ENCODE peak calls at places on chromosome 7, in nine cellular contexts. A, R, Z, U, L, Y, O, F and M are unnamed samples.
A peak's percentile ranks its signal among the peaks of the same experiment; 100 is the strongest.

GRCh38 chr7:106717997-106718871 is 57.3 kb upstream of the CCDC71L start:
- DNase-seq in A (peak; percentile 43), O (peak; percentile 77), R (peak; percentile 52), Z (peak; percentile 87), Y (peak; percentile 97), F (no peak), U (peak; percentile 99), L (peak; percentile 7), M (peak; percentile 96)

GRCh38 chr7:27940341-27940740 is 200.4 kb downstream of the TAX1BP1 start:
- DNase-seq in R (no peak), O (no peak), L (no peak), Y (no peak), A (no peak), U (no peak), F (no peak), Z (no peak), M (no peak)

GRCh38 chr7:27210441-27211083 is 10.7 kb upstream of the HOXA13 start:
- DNase-seq in A (peak; percentile 31), L (peak; percentile 85), R (peak; percentile 92), Z (no peak), O (peak; percentile 82), F (peak; percentile 83), U (peak; percentile 65), Y (no peak), M (peak; percentile 65)

GRCh38 chr7:1223196-1224092 is 9.2 kb upstream of the UNCX start:
- DNase-seq in U (no peak), Y (no peak), F (peak; percentile 61), A (peak; percentile 3), Z (no peak), L (no peak), R (peak; percentile 41), O (no peak), M (no peak)

GRCh38 chr7:86282014-86282682 is 361.6 kb upstream of the GRM3 start:
- DNase-seq in Y (no peak), R (peak; percentile 20), Z (no peak), A (no peak), L (peak; percentile 17), U (no peak), O (peak; percentile 4), F (no peak), M (no peak)

GRCh38 chr7:29607889-29608288 is 44.3 kb downstream of the PRR15 start:
- DNase-seq in F (no peak), Y (no peak), L (no peak), U (peak; percentile 95), R (peak; percentile 28), O (peak; percentile 52), A (no peak), Z (no peak), M (peak; percentile 90)

GRCh38 chr7:36604801-36605200 is 119.5 kb downstream of the AOAH start:
- DNase-seq in Z (no peak), F (no peak), A (no peak), L (no peak), U (no peak), O (peak; percentile 25), R (no peak), Y (no peak), M (no peak)

GRCh38 chr7:73536479-73536878 is 14.4 kb upstream of the BAZ1B start:
- DNase-seq in A (no peak), F (no peak), O (no peak), Y (no peak), U (no peak), R (no peak), L (no peak), Z (no peak), M (no peak)

GRCh38 chr7:44286182-44286617 is 39.2 kb downstream of the CAMK2B start:
- DNase-seq in U (no peak), O (no peak), F (no peak), Y (no peak), L (peak; percentile 49), A (no peak), R (peak; percentile 52), Z (no peak), M (no peak)

GRCh38 chr7:28536259-28536658 is 123.9 kb downstream of the CREB5 start:
- DNase-seq in U (peak; percentile 33), L (no peak), O (peak; percentile 73), F (peak; percentile 65), Y (no peak), R (peak; percentile 88), Z (peak; percentile 23), A (no peak), M (peak; percentile 37)

GRCh38 chr7:935321-936130 is 19.0 kb downstream of the ADAP1 start:
- DNase-seq in L (no peak), O (peak; percentile 5), U (no peak), R (no peak), A (no peak), F (no peak), Y (no peak), Z (no peak), M (no peak)

GRCh38 chr7:155003215-155003999 is 483 bp upstream of the PAXIP1 start:
- DNase-seq in F (peak; percentile 91), R (peak; percentile 78), Y (peak; percentile 89), A (peak; percentile 89), L (peak; percentile 100), O (peak; percentile 94), Z (peak; percentile 35), U (peak; percentile 91), M (peak; percentile 70)

GRCh38 chr7:226281-226882 is 34.0 kb downstream of the FAM20C start:
- DNase-seq in Y (no peak), O (peak; percentile 49), R (no peak), Z (no peak), L (no peak), F (no peak), U (peak; percentile 86), A (no peak), M (peak; percentile 47)

GRCh38 chr7:26507375-26508068 is 215.9 kb downstream of the SNX10 start:
- DNase-seq in Y (no peak), R (no peak), O (no peak), F (no peak), A (no peak), L (peak; percentile 45), U (no peak), Z (no peak), M (no peak)

GRCh38 chr7:50393547-50394252 is 56.5 kb downstream of the FIGNL1 start:
- DNase-seq in Y (peak; percentile 19), F (no peak), L (no peak), R (no peak), A (no peak), Z (no peak), U (no peak), O (no peak), M (no peak)

GRCh38 chr7:100126931-100127865 is at the start of gene MBLAC1:
- DNase-seq in Y (peak; percentile 89), L (peak; percentile 99), Z (peak; percentile 87), F (peak; percentile 94), U (peak; percentile 95), O (peak; percentile 96), R (peak; percentile 97), A (peak; percentile 95), M (peak; percentile 85)

GRCh38 chr7:100124301-100125229 is 2.2 kb upstream of the MBLAC1 start:
- DNase-seq in Y (no peak), A (no peak), U (no peak), R (no peak), F (no peak), Z (no peak), L (no peak), O (no peak), M (no peak)

GRCh38 chr7:100128602-100128963 is 1.8 kb downstream of the MBLAC1 start:
- DNase-seq in Y (no peak), O (no peak), Z (no peak), L (no peak), A (peak; percentile 20), F (no peak), U (no peak), R (no peak), M (no peak)

GRCh38 chr7:100127866-100128601 is 1.3 kb downstream of the MBLAC1 start:
- DNase-seq in Z (no peak), L (peak; percentile 60), A (peak; percentile 68), F (peak; percentile 66), Y (peak; percentile 14), U (peak; percentile 43), R (peak; percentile 58), O (peak; percentile 48), M (peak; percentile 14)

DNA sequence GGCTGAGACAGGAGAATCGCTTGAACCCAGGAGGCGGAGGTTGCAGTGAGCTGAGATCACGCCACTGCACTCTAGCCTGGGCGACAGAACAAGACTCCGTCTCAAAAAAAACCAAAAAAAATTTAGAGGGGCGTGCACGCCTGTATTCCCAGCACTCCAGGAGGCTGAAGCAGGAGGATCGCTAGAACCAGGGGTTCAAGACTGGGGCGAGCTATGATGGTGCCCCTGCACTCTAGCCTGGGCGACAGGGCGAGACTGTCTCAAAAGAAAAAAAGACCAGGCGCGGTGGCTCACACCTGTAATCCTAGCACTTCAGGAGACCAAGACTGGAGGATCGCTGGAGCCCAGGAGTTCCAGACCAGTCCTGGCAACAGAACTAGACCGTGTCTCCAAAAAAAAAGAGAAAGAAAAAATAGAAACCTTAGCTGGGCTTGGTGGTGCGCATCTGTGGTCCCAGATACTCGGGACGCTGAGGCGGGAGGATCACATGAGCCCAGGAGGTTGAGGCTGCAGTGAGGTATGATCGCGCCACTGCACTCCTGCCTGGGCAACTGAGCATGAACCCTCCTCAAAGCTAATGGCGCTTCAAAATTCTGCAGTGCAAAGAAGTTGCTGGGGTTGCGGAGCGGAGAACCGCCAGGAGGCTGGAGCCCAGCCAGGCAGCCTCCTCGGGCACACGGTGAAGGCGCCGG is 382 bp upstream of the MBLAC1 start:
- DNase-seq in Y (no peak), A (no peak), F (no peak), O (no peak), Z (no peak), L (no peak), U (peak; percentile 12), R (no peak), M (no peak)
- TF ChIP-seq EZH2phosphoT487 in Y (no peak), A (no peak), F (no peak), O (no peak), Z (no peak), L (no peak), U (no peak), R (no peak), M (no peak)

GRCh38 chr7:54354436-54354835 is 187.7 kb upstream of the VSTM2A start:
- DNase-seq in Y (no peak), L (no peak), Z (no peak), A (no peak), F (no peak), U (no peak), O (no peak), R (no peak), M (peak; percentile 22)
- TF ChIP-seq EZH2phosphoT487 in Y (no peak), L (no peak), Z (no peak), A (no peak), F (no peak), U (no peak), O (no peak), R (no peak), M (no peak)

GRCh38 chr7:99504281-99504602 is 220 bp upstream of the ZKSCAN5 start:
- DNase-seq in Y (no peak), O (no peak), Z (peak; percentile 93), R (peak; percentile 100), A (no peak), U (no peak), L (peak; percentile 96), F (peak; percentile 99), M (peak; percentile 93)
- TF ChIP-seq EZH2phosphoT487 in Y (no peak), O (no peak), Z (no peak), R (no peak), A (no peak), U (no peak), L (no peak), F (no peak), M (no peak)

GRCh38 chr7:130303127-130303526 is 10.2 kb downstream of the CPA4 start:
- DNase-seq in O (no peak), L (no peak), A (no peak), U (no peak), Y (no peak), F (no peak), R (no peak), Z (no peak), M (no peak)
- TF ChIP-seq EZH2phosphoT487 in O (no peak), L (no peak), A (no peak), U (no peak), Y (no peak), F (no peak), R (no peak), Z (no peak), M (no peak)

GRCh38 chr7:88322151-88322550 is 15.5 kb upstream of the STEAP4 start:
- DNase-seq in Z (no peak), O (no peak), U (no peak), A (no peak), Y (no peak), R (no peak), L (no peak), F (no peak), M (no peak)
- TF ChIP-seq EZH2phosphoT487 in Z (no peak), O (no peak), U (no peak), A (no peak), Y (no peak), R (no peak), L (no peak), F (no peak), M (no peak)